ENCODE peak calls at places on chromosomes 3 and 15, in six cellular contexts. H is astrocyte of the cerebellum; K is stimulated activated CD4-positive, alpha-beta T cell treated with anti-CD3 and anti-CD28 coated beads, Interleukin-2, amount 100 ng/mL, for 24 hours; N is activated CD4-positive, alpha-beta T cell treated with anti-CD3 and anti-CD28 coated beads for 24 hours; M is progenitor cell of endocrine pancreas; D is OCI-M1. B is an unnamed sample.

GRCh38 chr3:69186575-69187093 is 64.2 kb upstream of the LMOD3 start:
- DNase-seq in D (no peak), N (no peak), M (no peak), K (no peak), H (no peak), B (no peak)

GRCh38 chr3:129226374-129226773 is 23.0 kb upstream of the COPG1 start:
- DNase-seq in D (peak), M (no peak), N (no peak), H (peak), K (no peak), B (no peak)

GRCh38 chr3:17087509-17087908 is 202.8 kb downstream of the PLCL2 start:
- DNase-seq in N (no peak), H (no peak), M (no peak), K (no peak), D (no peak), B (no peak)

GRCh38 chr3:192884831-192885356 is 32.8 kb downstream of the MB21D2 start:
- DNase-seq in N (no peak), M (no peak), K (no peak), H (no peak), D (no peak), B (no peak)

GRCh38 chr15:100131321-100132224 is 210.2 kb downstream of the ADAMTS17 start:
- DNase-seq in M (no peak), D (peak), K (peak), N (no peak), H (no peak), B (no peak)

GRCh38 chr3:78258798-78259197 is 1218.9 kb downstream of the ROBO2 start:
- DNase-seq in H (peak), K (no peak), D (no peak), N (no peak), M (no peak), B (no peak)

GRCh38 chr15:85379403-85380131 is 836 bp upstream of the AKAP13 start:
- DNase-seq in H (no peak), D (peak), M (no peak), N (no peak), K (peak), B (no peak)

GRCh38 chr3:168952551-168952950 is 711.0 kb downstream of the MECOM start:
- DNase-seq in H (peak), D (peak), M (no peak), K (no peak), N (no peak), B (no peak)

GRCh38 chr3:85796140-85796539 is 837.4 kb downstream of the CADM2 start:
- DNase-seq in D (no peak), K (no peak), H (no peak), M (no peak), N (no peak), B (no peak)

GRCh38 chr3:2156244-2156847 is 57.7 kb downstream of the CNTN4 start:
- DNase-seq in K (no peak), H (no peak), D (peak), M (peak), N (no peak), B (peak)

GRCh38 chr3:190041333-190042041 is 79.2 kb downstream of the P3H2 start:
- DNase-seq in N (no peak), K (no peak), M (no peak), H (no peak), D (no peak), B (peak)

GRCh38 chr3:10764314-10765051 is 51.5 kb upstream of the SLC6A11 start:
- DNase-seq in D (no peak), N (no peak), K (no peak), H (no peak), M (no peak), B (peak)

GRCh38 chr15:90191795-90192494 is 9.2 kb upstream of the SEMA4B start:
- DNase-seq in D (peak), N (no peak), H (no peak), M (no peak), K (peak), B (no peak)

GRCh38 chr15:65040461-65040860 is 4.7 kb upstream of the SLC51B start:
- DNase-seq in K (no peak), D (no peak), H (no peak), M (no peak), N (no peak), B (no peak)

GRCh38 chr3:48568476-48568875 is 4.9 kb upstream of the UCN2 start:
- DNase-seq in N (no peak), D (no peak), M (no peak), K (no peak), H (no peak), B (no peak)

GRCh38 chr15:51162865-51163762 is 68.4 kb upstream of the TNFAIP8L3 start:
- DNase-seq in H (peak), K (peak), D (peak), M (peak), N (peak), B (peak)

GRCh38 chr15:71677352-71677751 is 133.0 kb upstream of the NR2E3 start:
- DNase-seq in D (no peak), N (no peak), H (no peak), K (no peak), M (no peak), B (no peak)